ENCODE peak calls at places on chromosomes 5 and 9, in seven cellular contexts. B is IMR-90, G is mammary epithelial cell, M is MM.1S, D is SK-N-SH, Q is mesenchymal stem cell, Y is PC-3. J is an unnamed sample.

GRCh38 chr5:146291421-146292074 is 47.1 kb upstream of the POU4F3 start:
- DNase-seq in B (peak; percentile 33), G (peak; percentile 26), M (peak; percentile 70), D (peak; percentile 56), Q (peak; percentile 58), Y (peak; percentile 77), J (peak; percentile 7)

GRCh38 chr5:87729786-87730185 is 317.1 kb upstream of the CCNH start:
- DNase-seq in B (no peak), G (no peak), M (no peak), D (no peak), Q (no peak), Y (no peak), J (no peak)

GRCh38 chr5:160470437-160471341 is 49.0 kb downstream of the PTTG1 start:
- DNase-seq in B (peak; percentile 58), G (no peak), M (no peak), D (no peak), Q (no peak), Y (peak; percentile 45), J (no peak)

GRCh38 chr5:33649801-33650482 is 209.2 kb downstream of the TARS1 start:
- DNase-seq in B (peak; percentile 84), G (peak; percentile 85), M (no peak), D (no peak), Q (peak; percentile 39), Y (peak; percentile 87), J (no peak)

GRCh38 chr5:171660438-171660837 is 125.2 kb upstream of the SMIM23 start:
- DNase-seq in B (no peak), G (no peak), M (peak; percentile 98), D (no peak), Q (no peak), Y (no peak), J (no peak)

GRCh38 chr9:112378441-112379176 is 1.3 kb upstream of the HSDL2 start:
- DNase-seq in B (no peak), G (peak; percentile 58), M (no peak), D (no peak), Q (peak; percentile 33), Y (peak; percentile 38), J (no peak)

GRCh38 chr5:52783226-52783959 is 4.3 kb upstream of the ITGA1 start:
- DNase-seq in B (no peak), G (peak; percentile 78), M (no peak), D (no peak), Q (no peak), Y (peak; percentile 83), J (no peak)

GRCh38 chr9:21770877-21771560 is 31.4 kb upstream of the MTAP start:
- DNase-seq in B (peak; percentile 88), G (peak; percentile 83), M (no peak), D (no peak), Q (peak; percentile 65), Y (peak; percentile 77), J (no peak)

GRCh38 chr9:92763721-92764380 is 782 bp downstream of the BICD2 start:
- DNase-seq in B (no peak), G (no peak), M (peak; percentile 29), D (peak; percentile 81), Q (peak; percentile 42), Y (no peak), J (no peak)

GRCh38 chr9:134326754-134327526 is 685 bp downstream of the RXRA start:
- DNase-seq in B (peak; percentile 31), G (peak; percentile 42), M (peak; percentile 23), D (peak; percentile 84), Q (peak; percentile 57), Y (peak; percentile 8), J (peak; percentile 53)

GRCh38 chr5:176788931-176789872 is 21.2 kb upstream of the UNC5A start:
- DNase-seq in B (no peak), G (no peak), M (no peak), D (no peak), Q (no peak), Y (no peak), J (no peak)

GRCh38 chr5:91206734-91207133 is 176.4 kb downstream of the ARRDC3 start:
- DNase-seq in B (peak; percentile 90), G (peak; percentile 71), M (no peak), D (no peak), Q (peak; percentile 63), Y (peak; percentile 70), J (no peak)

GRCh38 chr9:84189901-84190300 is 150.7 kb downstream of the SLC28A3 start:
- DNase-seq in B (no peak), G (no peak), M (no peak), D (no peak), Q (no peak), Y (no peak), J (no peak)

GRCh38 chr9:34190996-34191892 is 12.4 kb downstream of the UBAP1 start:
- DNase-seq in B (peak; percentile 34), G (no peak), M (no peak), D (no peak), Q (peak; percentile 68), Y (peak; percentile 28), J (peak; percentile 41)

GRCh38 chr5:136099870-136100269 is 32.8 kb upstream of the SMAD5 start:
- DNase-seq in B (no peak), G (no peak), M (no peak), D (no peak), Q (no peak), Y (no peak), J (no peak)

GRCh38 chr5:67095346-67095871 is 101.2 kb downstream of the CD180 start:
- DNase-seq in B (peak; percentile 33), G (peak; percentile 35), M (no peak), D (no peak), Q (peak; percentile 88), Y (no peak), J (no peak)

GRCh38 chr9:79263666-79264460 is 307.9 kb upstream of the TLE4 start:
- DNase-seq in B (peak; percentile 61), G (no peak), M (no peak), D (peak; percentile 43), Q (peak; percentile 21), Y (peak; percentile 15), J (peak; percentile 9)

GRCh38 chr5:170861855-170862766 is at the start of gene RANBP17:
- DNase-seq in B (peak; percentile 67), G (peak; percentile 58), M (no peak), D (peak; percentile 95), Q (peak; percentile 82), Y (peak; percentile 32), J (peak; percentile 87)

GRCh38 chr5:110884005-110884404 is 145.2 kb downstream of the SLC25A46 start:
- DNase-seq in B (peak; percentile 48), G (peak; percentile 19), M (no peak), D (no peak), Q (no peak), Y (peak; percentile 82), J (no peak)

GRCh38 chr5:38681966-38682365 is 125.5 kb upstream of the LIFR start:
- DNase-seq in B (no peak), G (no peak), M (no peak), D (no peak), Q (no peak), Y (no peak), J (no peak)

GRCh38 chr5:170971-171800 is 20.1 kb upstream of the LRRC14B start:
- DNase-seq in B (no peak), G (no peak), M (no peak), D (no peak), Q (no peak), Y (no peak), J (no peak)

GRCh38 chr5:130541617-130542221 is 623.3 kb downstream of the HINT1 start:
- DNase-seq in B (no peak), G (peak; percentile 84), M (no peak), D (no peak), Q (peak; percentile 49), Y (peak; percentile 86), J (no peak)

DNA sequence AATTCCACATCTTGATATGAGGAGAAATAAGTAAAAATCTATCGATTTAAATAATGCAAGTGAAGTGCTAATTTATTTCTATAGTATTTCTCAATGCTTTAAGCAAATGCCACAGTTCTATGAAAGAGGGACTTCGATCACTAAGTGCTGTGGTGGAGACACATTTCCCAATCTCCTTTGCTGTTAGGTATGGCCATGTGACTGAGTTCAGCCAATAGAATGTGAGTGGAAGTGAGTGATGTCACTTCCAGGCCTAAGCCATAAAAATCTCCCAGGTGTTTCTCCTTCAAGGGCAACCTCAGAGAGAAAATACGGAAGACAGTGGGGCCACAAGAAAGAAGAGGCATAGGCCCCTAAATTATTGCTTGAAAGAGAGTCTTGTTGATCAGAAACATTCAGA is 100.3 kb upstream of the ANKH start:
- DNase-seq in B (no peak), G (no peak), M (no peak), D (no peak), Q (no peak), Y (no peak), J (no peak)
- H2AFZ ChIP-seq in B (no peak overlapping the region), G (no peak overlapping the region), M (no peak overlapping the region), D (no peak overlapping the region), Q (no peak overlapping the region), Y (no peak overlapping the region), J (no peak overlapping the region)

DNA sequence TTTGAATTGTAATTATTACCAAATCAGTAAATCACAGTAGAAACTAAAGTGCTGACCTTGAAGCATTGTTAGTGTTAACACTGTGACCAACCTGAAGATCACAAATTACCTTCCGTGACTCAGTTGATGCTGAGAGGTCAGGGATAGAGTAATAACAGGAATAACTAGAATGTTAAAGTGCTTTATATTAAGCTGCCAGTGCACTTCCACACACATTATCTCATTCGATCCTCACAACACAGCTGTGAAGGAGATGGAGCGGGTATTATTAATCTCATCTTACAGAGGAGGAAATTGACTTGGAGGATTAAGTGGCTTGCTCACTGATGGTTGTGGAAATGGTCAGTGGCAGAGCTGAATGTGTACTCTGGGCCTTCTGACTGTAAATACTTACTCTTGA is 252.5 kb upstream of the DMRT1 start:
- DNase-seq in B (no peak), G (no peak), M (no peak), D (no peak), Q (no peak), Y (no peak), J (no peak)
- H3K9ac ChIP-seq in B (no peak overlapping the region), G (no peak overlapping the region), M (no peak overlapping the region), D (no peak overlapping the region), Q (no peak overlapping the region), Y (no peak overlapping the region), J (no peak overlapping the region)

GRCh38 chr9:122338989-122339388 is 31.8 kb upstream of the PTGS1 start:
- DNase-seq in B (no peak), G (no peak), M (no peak), D (peak; percentile 80), Q (no peak), Y (no peak), J (no peak)
- H2AFZ ChIP-seq in B (no peak overlapping the region), G (no peak overlapping the region), M (no peak overlapping the region), D (no peak overlapping the region), Q (no peak overlapping the region), Y (no peak overlapping the region), J (no peak overlapping the region)

DNA sequence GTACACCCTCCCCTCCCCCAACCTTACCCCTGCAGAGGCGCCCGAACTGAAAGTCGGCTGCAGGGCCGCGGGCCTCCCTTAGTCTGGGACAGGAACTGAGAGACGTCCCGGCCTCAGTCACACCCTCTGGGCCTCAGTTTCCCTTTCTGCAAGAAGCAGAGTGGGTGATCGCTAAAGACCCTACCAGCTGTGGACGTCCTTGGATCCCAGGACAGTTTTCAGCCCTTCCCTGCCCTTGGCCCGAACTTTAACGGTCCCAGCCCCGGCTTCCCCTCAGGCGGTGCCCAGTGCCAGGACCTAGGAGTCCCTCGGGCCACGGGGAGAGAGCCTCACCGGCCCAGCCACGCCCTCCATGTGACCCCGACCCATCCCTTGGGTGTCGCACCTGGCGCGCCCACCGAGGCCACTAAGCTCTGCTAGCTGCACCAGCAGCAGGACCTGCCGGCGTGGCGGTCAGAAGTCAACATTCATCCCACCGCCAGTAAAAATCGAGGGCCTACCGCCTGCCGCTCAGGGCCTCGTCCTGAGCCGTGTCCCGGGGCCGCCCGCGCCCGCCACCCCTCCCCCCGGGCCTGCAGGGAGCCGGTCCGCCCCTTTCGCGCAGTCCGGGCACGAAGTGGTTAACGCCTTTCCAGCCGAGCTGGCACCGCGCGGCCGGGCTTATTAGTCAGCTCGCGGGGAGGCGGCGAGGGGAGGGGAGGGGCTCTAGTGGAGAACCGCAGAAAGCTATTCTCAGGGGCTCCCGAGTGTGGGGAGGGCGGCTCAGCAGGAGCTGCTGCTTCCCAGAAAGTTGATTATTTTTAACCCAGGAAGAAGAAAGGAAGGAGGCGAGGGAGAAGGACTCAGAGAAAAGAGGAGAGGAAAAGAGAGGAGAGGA is 124.5 kb downstream of the C9orf50 start:
- DNase-seq in B (peak; percentile 91), G (peak; percentile 78), M (peak; percentile 48), D (peak; percentile 89), Q (peak; percentile 97), Y (peak; percentile 81), J (peak; percentile 82)
- H3K9ac ChIP-seq in B (peak overlapping the region; percentile 100), G (peak overlapping the region; percentile 27), M (peak overlapping the region; percentile 54), D (peak overlapping the region; percentile 99), Q (peak overlapping the region; percentile 92), Y (peak overlapping the region; percentile 51), J (peak overlapping the region; percentile 18)

J was measured in trophoblast cell.